ENCODE peak calls at places on chromosomes 2 and 18, in five cellular contexts. W, V, G, C and B are unnamed samples.
A peak's percentile ranks its signal among the peaks of the same experiment; 100 is the strongest.

GRCh38 chr2:74072542-74072941 is 75.2 kb downstream of the BOLA3 start:
- DNase-seq in W (no peak), V (no peak), G (no peak), C (no peak), B (no peak)

GRCh38 chr2:153986488-153987229 is 114.9 kb downstream of the GALNT13 start:
- DNase-seq in W (no peak), V (no peak), G (no peak), C (no peak), B (no peak)

GRCh38 chr2:25042321-25043240 is 705 bp downstream of the EFR3B start:
- DNase-seq in W (peak; percentile 30), V (peak; percentile 10), G (peak; percentile 8), C (peak; percentile 48), B (no peak)

GRCh38 chr18:73617981-73618380 is 529.7 kb downstream of the FBXO15 start:
- DNase-seq in W (no peak), V (no peak), G (no peak), C (no peak), B (no peak)

GRCh38 chr2:222057249-222058073 is 241.3 kb downstream of the PAX3 start:
- DNase-seq in W (no peak), V (no peak), G (peak; percentile 2), C (no peak), B (no peak)

GRCh38 chr2:236642125-236642524 is 72.5 kb downstream of the ACKR3 start:
- DNase-seq in W (no peak), V (no peak), G (no peak), C (no peak), B (peak; percentile 28)

GRCh38 chr2:238784671-238785527 is 63.0 kb upstream of the TWIST2 start:
- DNase-seq in W (peak; percentile 56), V (peak; percentile 61), G (peak; percentile 59), C (peak; percentile 76), B (peak; percentile 79)

GRCh38 chr2:1584691-1585485 is 159.4 kb downstream of the PXDN start:
- DNase-seq in W (no peak), V (no peak), G (peak; percentile 5), C (no peak), B (no peak)

GRCh38 chr2:21231985-21232384 is 108.2 kb downstream of the TDRD15 start:
- DNase-seq in W (no peak), V (no peak), G (no peak), C (no peak), B (no peak)

GRCh38 chr18:7303751-7304370 is 73.0 kb downstream of the LRRC30 start:
- DNase-seq in W (no peak), V (no peak), G (no peak), C (no peak), B (no peak)

GRCh38 chr18:70288851-70289328 is at the start of gene SOCS6:
- DNase-seq in W (peak; percentile 63), V (peak; percentile 66), G (peak; percentile 54), C (peak; percentile 68), B (peak; percentile 51)

GRCh38 chr18:37393945-37394609 is 171.5 kb downstream of the CELF4 start:
- DNase-seq in W (peak; percentile 32), V (peak; percentile 76), G (peak; percentile 65), C (peak; percentile 63), B (peak; percentile 54)

GRCh38 chr2:241315879-241316700 is at the start of gene SEPTIN2:
- DNase-seq in W (peak; percentile 78), V (peak; percentile 28), G (no peak), C (peak; percentile 39), B (peak; percentile 73)

GRCh38 chr2:151789055-151789834 is 39.0 kb downstream of the ARL5A start:
- DNase-seq in W (no peak), V (no peak), G (peak; percentile 87), C (no peak), B (no peak)

GRCh38 chr2:23944527-23944926 is 4.3 kb downstream of the UBXN2A start:
- DNase-seq in W (no peak), V (no peak), G (peak; percentile 35), C (peak; percentile 15), B (no peak)

GRCh38 chr2:31239842-31240198 is 5.9 kb downstream of the EHD3 start:
- DNase-seq in W (no peak), V (peak; percentile 42), G (no peak), C (no peak), B (peak; percentile 61)

GRCh38 chr2:61978522-61978921 is 73.0 kb downstream of the COMMD1 start:
- DNase-seq in W (peak; percentile 37), V (no peak), G (peak; percentile 23), C (peak; percentile 48), B (no peak)

GRCh38 chr2:231212329-231212845 is 14.0 kb downstream of the ARMC9 start:
- DNase-seq in W (no peak), V (peak; percentile 38), G (no peak), C (no peak), B (no peak)

GRCh38 chr2:214465386-214466146 is 54.7 kb downstream of the VWC2L start:
- DNase-seq in W (no peak), V (peak; percentile 62), G (no peak), C (no peak), B (no peak)

GRCh38 chr2:72145658-72146329 is 1.9 kb downstream of the CYP26B1 start:
- DNase-seq in W (no peak), V (no peak), G (no peak), C (peak; percentile 2), B (peak; percentile 8)

GRCh38 chr2:36538345-36538744 is 59.6 kb downstream of the FEZ2 start:
- DNase-seq in W (no peak), V (no peak), G (peak; percentile 57), C (no peak), B (no peak)

GRCh38 chr2:16218651-16219050 is 278.3 kb downstream of the MYCN start:
- DNase-seq in W (peak; percentile 60), V (no peak), G (peak; percentile 31), C (peak; percentile 32), B (no peak)

GRCh38 chr2:178271629-178272333 is 77.5 kb downstream of the OSBPL6 start:
- DNase-seq in W (peak; percentile 26), V (peak; percentile 70), G (no peak), C (peak; percentile 58), B (peak; percentile 67)

GRCh38 chr2:37623971-37624897 is 47.2 kb downstream of the CDC42EP3 start:
- DNase-seq in W (no peak), V (peak; percentile 75), G (no peak), C (no peak), B (no peak)

GRCh38 chr2:32741575-32741974 is 113.7 kb downstream of the TTC27 start:
- DNase-seq in W (no peak), V (no peak), G (no peak), C (no peak), B (no peak)

GRCh38 chr18:30093376-30093775 is 949.2 kb downstream of the DSC3 start:
- DNase-seq in W (no peak), V (peak; percentile 1), G (no peak), C (no peak), B (no peak)

GRCh38 chr2:141331127-141331526 is 799.7 kb downstream of the LRP1B start:
- DNase-seq in W (no peak), V (peak; percentile 86), G (no peak), C (no peak), B (no peak)

GRCh38 chr2:75065402-75066008 is 107.1 kb downstream of the POLE4 start:
- DNase-seq in W (no peak), V (peak; percentile 55), G (no peak), C (no peak), B (no peak)

GRCh38 chr2:38692636-38693318 is 26.9 kb downstream of the GALM start:
- DNase-seq in W (peak; percentile 22), V (no peak), G (peak; percentile 66), C (peak; percentile 94), B (no peak)

GRCh38 chr18:46167971-46168370 is 63.8 kb downstream of the HAUS1 start:
- DNase-seq in W (peak; percentile 63), V (no peak), G (no peak), C (no peak), B (no peak)

GRCh38 chr2:64932327-64933216 is 56.6 kb upstream of the SLC1A4 start:
- DNase-seq in W (no peak), V (no peak), G (no peak), C (no peak), B (no peak)

GRCh38 chr2:95277246-95277906 is 3.1 kb downstream of the PROM2 start:
- DNase-seq in W (peak; percentile 79), V (no peak), G (peak; percentile 45), C (peak; percentile 83), B (no peak)

GRCh38 chr18:12702221-12703095 is at the start of the genes CEP76 and PSMG2:
- DNase-seq in W (peak; percentile 89), V (peak; percentile 84), G (peak; percentile 92), C (peak; percentile 92), B (peak; percentile 80)
- TF ChIP-seq POLR2A in W (peak; percentile 91), V (peak; percentile 92), G (peak; percentile 94), C (peak; percentile 96), B (peak; percentile 60)

GRCh38 chr2:160431441-160431840 is 62.2 kb downstream of the RBMS1 start:
- DNase-seq in W (no peak), V (peak; percentile 50), G (no peak), C (no peak), B (no peak)
- H3K27ac ChIP-seq in W (no peak overlapping the region), V (no peak overlapping the region), G (no peak overlapping the region), C (no peak overlapping the region), B (no peak overlapping the region)

DNA sequence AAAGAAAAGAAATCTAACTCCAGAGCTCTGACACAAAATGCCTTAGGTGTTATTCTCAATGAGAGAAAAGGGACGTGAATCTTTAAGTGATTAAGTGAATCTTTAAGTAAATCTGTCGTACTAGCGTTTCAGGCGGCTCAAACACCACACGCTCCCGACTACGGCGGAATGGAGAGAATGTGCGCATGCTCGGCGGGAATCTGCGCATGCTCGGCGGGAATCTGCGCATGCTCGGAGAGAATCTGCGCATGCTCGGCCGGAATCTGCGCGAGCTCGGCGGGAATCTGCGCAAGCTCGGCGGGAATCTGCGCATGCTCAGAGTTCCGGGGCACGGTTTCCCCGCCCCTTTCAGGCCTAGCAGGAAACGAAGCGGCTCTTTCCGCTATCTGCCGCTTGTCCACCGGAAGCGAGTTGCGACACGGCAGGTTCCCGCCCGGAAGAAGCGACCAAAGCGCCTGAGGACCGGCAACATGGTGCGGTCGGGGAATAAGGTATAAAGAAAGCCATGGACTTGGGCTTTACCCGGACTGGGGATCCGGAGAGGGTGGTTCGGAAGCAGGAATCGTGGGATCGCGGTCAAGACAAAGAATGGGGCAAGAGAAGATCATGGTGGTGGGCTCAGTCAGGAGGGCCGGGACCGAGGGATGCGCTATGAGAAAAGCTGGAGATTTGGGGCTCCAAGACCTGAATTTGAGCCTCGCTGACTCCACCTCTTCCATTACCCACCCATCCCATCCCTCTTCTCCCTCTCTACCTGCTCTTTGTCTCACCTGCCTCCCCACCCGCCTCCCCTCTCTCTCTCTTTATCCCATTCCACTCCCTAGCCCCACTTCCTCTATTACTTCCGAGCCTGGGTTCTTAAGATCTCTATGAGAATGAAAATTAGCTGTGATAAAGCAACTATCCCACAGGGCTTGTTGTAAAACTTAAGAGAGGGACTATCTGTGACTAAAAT is at the start of gene XRCC5:
- DNase-seq in W (peak; percentile 99), V (peak; percentile 96), G (peak; percentile 95), C (peak; percentile 95), B (peak; percentile 97)
- TF ChIP-seq POLR2A in W (peak; percentile 73), V (peak; percentile 91), G (peak; percentile 93), C (peak; percentile 83), B (peak; percentile 59)

DNA sequence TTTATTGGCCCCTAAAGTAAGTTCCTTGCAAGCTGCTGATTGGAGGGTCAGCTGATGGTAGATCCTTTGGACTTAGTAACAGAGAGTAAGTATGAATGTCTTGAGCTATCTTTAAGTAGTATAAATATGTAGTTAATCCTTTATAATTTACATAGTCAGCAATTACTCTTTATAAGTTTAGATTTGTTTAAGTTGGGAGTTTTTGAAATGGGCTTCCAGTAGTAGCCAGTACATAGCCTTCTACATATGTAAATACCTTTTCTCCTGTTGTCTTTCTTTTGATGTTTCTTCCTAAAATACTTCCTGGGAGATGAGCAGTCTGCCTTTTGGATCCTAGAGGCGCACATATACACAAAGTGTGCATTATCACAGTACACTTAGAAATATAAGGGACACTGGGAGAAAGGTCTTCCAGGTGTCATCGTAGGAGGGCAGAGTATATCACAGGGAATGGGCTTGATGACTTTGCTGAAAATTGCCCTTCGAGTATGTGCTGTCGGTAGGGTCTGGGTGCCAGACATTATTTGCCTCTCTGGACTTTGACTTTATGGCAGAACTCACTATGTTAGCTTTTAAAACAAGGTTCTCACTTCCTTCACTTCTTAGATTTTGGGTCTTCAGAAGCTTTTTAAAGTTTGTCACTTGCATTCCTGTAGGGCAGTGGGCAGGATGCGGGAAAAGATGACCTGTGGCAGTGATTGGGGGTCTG is 21.6 kb downstream of the TTLL4 start:
- DNase-seq in W (no peak), V (no peak), G (no peak), C (no peak), B (no peak)
- H3K27ac ChIP-seq in W (peak overlapping the region; percentile 51), V (peak overlapping the region; percentile 99), G (no peak overlapping the region), C (no peak overlapping the region), B (peak overlapping the region; percentile 53)